ENCODE peak calls at places on chromosomes 5 and 9, in seven cellular contexts. C is posterior cingulate gyrus, B is NCI-H1105 treated with DMSO at 0.1 percent for 48 hours, M is head of caudate nucleus, H is fibroblast of lung, O is NCI-H1092, L is EH. U is an unnamed sample.

GRCh38 chr5:127505819-127506218 is 11.6 kb upstream of the PRRC1 start:
- DNase-seq in C (no peak), H (no peak), M (no peak), B (no peak), L (no peak), O (no peak), U (no peak)

GRCh38 chr5:175354961-175355360 is 89.0 kb downstream of the DRD1 start:
- DNase-seq in L (no peak), B (no peak), H (no peak), O (no peak), M (no peak), C (no peak), U (no peak)

GRCh38 chr5:169299146-169299545 is 1.8 kb downstream of the SLIT3 start:
- DNase-seq in B (no peak), O (no peak), L (no peak), M (no peak), H (peak; percentile 16), C (no peak), U (no peak)

GRCh38 chr9:119369670-119370366 is 583 bp upstream of the BRINP1 start:
- DNase-seq in B (no peak), C (no peak), O (no peak), L (no peak), H (no peak), M (no peak), U (no peak)

GRCh38 chr9:1442105-1442504 is 391.9 kb downstream of the DMRT2 start:
- DNase-seq in L (no peak), B (no peak), O (no peak), C (no peak), M (no peak), H (no peak), U (no peak)

GRCh38 chr5:142617416-142617815 is 68.5 kb downstream of the FGF1 start:
- DNase-seq in O (no peak), C (no peak), L (no peak), H (no peak), B (no peak), M (no peak), U (no peak)

GRCh38 chr9:27537027-27537435 is 7.4 kb upstream of the MOB3B start:
- DNase-seq in C (no peak), H (no peak), L (no peak), M (no peak), O (no peak), B (no peak), U (no peak)

GRCh38 chr9:77848897-77849296 is 182.7 kb downstream of the GNAQ start:
- DNase-seq in M (peak; percentile 63), H (peak; percentile 92), B (no peak), L (peak; percentile 92), C (no peak), O (no peak), U (peak; percentile 84)

GRCh38 chr9:101639301-101639700 is 44.5 kb upstream of the PPP3R2 start:
- DNase-seq in L (no peak), B (no peak), O (no peak), H (peak; percentile 1), C (no peak), M (no peak), U (no peak)

GRCh38 chr5:73199671-73200070 is 26.7 kb downstream of the TMEM174 start:
- DNase-seq in H (no peak), L (peak; percentile 28), O (no peak), C (no peak), M (no peak), B (no peak), U (no peak)

GRCh38 chr5:142183561-142183960 is 75.0 kb downstream of the NDFIP1 start:
- DNase-seq in H (no peak), B (no peak), C (no peak), L (no peak), M (no peak), O (no peak), U (no peak)

GRCh38 chr5:759781-760362 is 24.7 kb downstream of the ZDHHC11B start:
- DNase-seq in M (no peak), O (no peak), L (no peak), H (no peak), B (no peak), C (no peak), U (no peak)

GRCh38 chr9:118330191-118330986 is 626.2 kb downstream of the TLR4 start:
- DNase-seq in O (no peak), B (no peak), H (peak; percentile 58), M (no peak), L (no peak), C (no peak), U (no peak)

GRCh38 chr5:99019812-99020697 is 91.2 kb upstream of the CHD1 start:
- DNase-seq in H (peak; percentile 95), B (no peak), O (no peak), L (peak; percentile 92), M (no peak), C (no peak), U (peak; percentile 73)

GRCh38 chr5:170611446-170612088 is 107.7 kb downstream of the KCNIP1 start:
- DNase-seq in H (no peak), O (no peak), L (peak; percentile 13), M (no peak), C (no peak), B (peak; percentile 2), U (no peak)

GRCh38 chr5:89885670-89886069 is 523.9 kb downstream of the CETN3 start:
- DNase-seq in O (no peak), B (no peak), H (no peak), L (no peak), C (no peak), M (no peak), U (no peak)

GRCh38 chr9:132590318-132591182 is 8.1 kb downstream of the BARHL1 start:
- DNase-seq in O (no peak), B (no peak), H (no peak), L (no peak), M (no peak), C (no peak), U (no peak)

GRCh38 chr5:143217065-143217803 is 186.3 kb downstream of the NR3C1 start:
- DNase-seq in M (no peak), H (no peak), B (no peak), O (no peak), L (peak; percentile 23), C (no peak), U (peak; percentile 80)

GRCh38 chr5:180873628-180874520 is 12.8 kb upstream of the ZFP62 start:
- DNase-seq in L (peak; percentile 56), O (no peak), C (peak; percentile 23), H (peak; percentile 40), B (no peak), M (no peak), U (peak; percentile 92)

U was measured in NB4.